ENCODE peak calls at places on chromosomes 6 and 20, in six cellular contexts. N is stomach, B is thoracic aorta, L is body of pancreas, U is fibroblast of lung, R is hepatocyte. T is an unnamed sample. For H3K4me1, the result is how much of the 10 kb centered on the place peaks cover.

GRCh38 chr6:89834884-89835792 is 5.5 kb downstream of the CASP8AP2 start:
- DNase-seq in N (no peak), B (no peak), L (no peak), U (no peak), R (no peak), T (no peak)

GRCh38 chr6:120405947-120406346 is 928.3 kb downstream of the TBC1D32 start:
- DNase-seq in N (no peak), B (no peak), L (no peak), U (no peak), R (no peak), T (no peak)

GRCh38 chr20:37395411-37395800 is 49.5 kb downstream of the SRC start:
- DNase-seq in N (no peak), B (no peak), L (no peak), U (no peak), R (no peak), T (no peak)

GRCh38 chr20:47456952-47457724 is 44.5 kb upstream of the NCOA3 start:
- DNase-seq in N (no peak), B (no peak), L (no peak), U (peak), R (no peak), T (no peak)

GRCh38 chr6:88492824-88493223 is 326.7 kb upstream of the CNR1 start:
- DNase-seq in N (no peak), B (no peak), L (no peak), U (peak), R (peak), T (no peak)

GRCh38 chr6:13397359-13398080 is 69.2 kb upstream of the TBC1D7 start:
- DNase-seq in N (no peak), B (no peak), L (no peak), U (no peak), R (no peak), T (no peak)

GRCh38 chr6:98787401-98787800 is 47.0 kb upstream of the POU3F2 start:
- DNase-seq in N (no peak), B (no peak), L (no peak), U (no peak), R (no peak), T (no peak)

GRCh38 chr6:28225056-28225834 is at the start of gene ZSCAN9:
- DNase-seq in N (peak), B (peak), L (peak), U (peak), R (peak), T (peak)

GRCh38 chr20:33309631-33310030 is 26.6 kb downstream of the BPIFB1 start:
- DNase-seq in N (no peak), B (no peak), L (no peak), U (no peak), R (no peak), T (no peak)

GRCh38 chr20:11766961-11767360 is 150.7 kb upstream of the BTBD3 start:
- DNase-seq in N (no peak), B (no peak), L (no peak), U (no peak), R (no peak), T (no peak)

GRCh38 chr20:35541783-35542662 is at the start of gene ERGIC3:
- DNase-seq in N (peak), B (peak), L (peak), U (peak), R (peak), T (peak)

GRCh38 chr6:16731503-16732018 is 29.7 kb downstream of the ATXN1 start:
- DNase-seq in N (no peak), B (no peak), L (no peak), U (no peak), R (no peak), T (no peak)

GRCh38 chr6:54085526-54085925 is 25.7 kb upstream of the MLIP start:
- DNase-seq in N (no peak), B (no peak), L (no peak), U (peak), R (no peak), T (no peak)

GRCh38 chr6:35151472-35151871 is 10.3 kb upstream of the TCP11 start:
- DNase-seq in N (no peak), B (no peak), L (no peak), U (no peak), R (no peak), T (no peak)

GRCh38 chr6:106746660-106747059 is 117.3 kb downstream of the QRSL1 start:
- DNase-seq in N (no peak), B (no peak), L (no peak), U (peak), R (peak), T (no peak)

GRCh38 chr6:106747139-106747538 is 117.8 kb downstream of the QRSL1 start:
- DNase-seq in N (no peak), B (no peak), L (no peak), U (no peak), R (no peak), T (no peak)

GRCh38 chr6:106750146-106750900 is 120.9 kb downstream of the QRSL1 start:
- DNase-seq in N (no peak), B (no peak), L (no peak), U (no peak), R (no peak), T (no peak)

GRCh38 chr6:106749611-106750010 is 120.2 kb downstream of the QRSL1 start:
- DNase-seq in N (no peak), B (no peak), L (no peak), U (no peak), R (no peak), T (no peak)

GRCh38 chr6:106748547-106749207 is 119.3 kb downstream of the QRSL1 start:
- DNase-seq in N (no peak), B (no peak), L (no peak), U (no peak), R (no peak), T (no peak)
- TF ChIP-seq CTCF in N (no peak), B (no peak), L (no peak), U (no peak), R (peak), T (no peak)

GRCh38 chr6:41522780-41523548 is 23.2 kb upstream of the FOXP4 start:
- DNase-seq in N (no peak), B (no peak), L (no peak), U (no peak), R (no peak), T (no peak)
- H3K4me3 ChIP-seq in N (no peak), B (no peak), L (no peak), U (no peak), R (no peak), T (no peak)

GRCh38 chr20:2700913-2701620 is 8.5 kb downstream of the EBF4 start:
- DNase-seq in N (no peak), B (no peak), L (no peak), U (no peak), R (no peak), T (no peak)
- H3K4me1 ChIP-seq in N (under half), B (under half), L (under half), U (under half), R (under half), T (under half)

GRCh38 chr6:108838101-108838717 is 10.0 kb upstream of the ARMC2 start:
- DNase-seq in N (no peak), B (no peak), L (peak), U (peak), R (peak), T (no peak)
- TF ChIP-seq CTCF in N (no peak), B (no peak), L (no peak), U (peak), R (peak), T (no peak)

GRCh38 chr6:24270011-24270410 is 87.8 kb downstream of the DCDC2 start:
- DNase-seq in N (no peak), B (no peak), L (no peak), U (no peak), R (no peak), T (no peak)

GRCh38 chr6:24272148-24272547 is 85.7 kb downstream of the DCDC2 start:
- DNase-seq in N (no peak), B (no peak), L (no peak), U (no peak), R (no peak), T (no peak)

GRCh38 chr6:24273471-24273870 is 84.4 kb downstream of the DCDC2 start:
- DNase-seq in N (no peak), B (no peak), L (no peak), U (peak), R (no peak), T (no peak)

GRCh38 chr6:24274441-24275083 is 83.3 kb downstream of the DCDC2 start:
- DNase-seq in N (no peak), B (no peak), L (no peak), U (peak), R (peak), T (no peak)
- H3K4me3 ChIP-seq in N (no peak), B (no peak), L (no peak), U (no peak), R (no peak), T (no peak)

GRCh38 chr6:76165471-76166221 is 93.2 kb upstream of the IMPG1 start:
- DNase-seq in N (no peak), B (no peak), L (no peak), U (no peak), R (no peak), T (no peak)

GRCh38 chr6:76162811-76163210 is 90.3 kb upstream of the IMPG1 start:
- DNase-seq in N (no peak), B (no peak), L (no peak), U (no peak), R (no peak), T (no peak)

GRCh38 chr6:76166874-76167273 is 94.4 kb upstream of the IMPG1 start:
- DNase-seq in N (no peak), B (no peak), L (no peak), U (no peak), R (no peak), T (no peak)

DNA sequence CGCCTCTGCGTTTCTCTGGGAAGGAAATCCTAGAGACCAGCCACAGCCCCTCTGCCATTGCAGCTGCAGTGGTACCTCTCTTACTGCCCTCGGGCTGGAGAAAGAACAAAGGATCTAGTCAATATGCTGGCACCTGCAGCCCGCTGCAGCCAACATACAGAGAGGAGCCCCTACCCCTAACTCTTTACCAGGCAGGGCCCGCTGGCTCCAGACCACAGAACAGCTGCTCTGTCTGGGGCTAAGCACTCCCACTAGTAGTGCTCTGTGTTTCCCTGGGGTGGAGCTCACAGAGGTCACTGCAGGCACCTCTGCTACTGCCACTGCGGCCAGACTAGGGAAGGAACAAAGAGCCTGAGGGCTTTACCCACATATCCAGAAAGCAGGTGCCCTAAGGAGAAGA is 93.8 kb upstream of the IMPG1 start:
- DNase-seq in N (no peak), B (no peak), L (no peak), U (no peak), R (no peak), T (no peak)
- H3K4me1 ChIP-seq in N (under half), B (under half), L (under half), U (under half), R (under half), T (under half)

GRCh38 chr20:5119435-5120188 is at the start of gene PCNA:
- DNase-seq in N (peak), B (peak), L (peak), U (peak), R (peak), T (peak)
- TF ChIP-seq CTCF in N (no peak), B (no peak), L (no peak), U (no peak), R (no peak), T (no peak)

GRCh38 chr6:110731196-110731595 is 84.1 kb downstream of the CDK19 start:
- DNase-seq in N (no peak), B (no peak), L (no peak), U (no peak), R (no peak), T (no peak)

GRCh38 chr6:110728501-110728900 is 86.8 kb downstream of the CDK19 start:
- DNase-seq in N (no peak), B (no peak), L (no peak), U (no peak), R (no peak), T (no peak)

GRCh38 chr6:110731898-110732297 is 83.4 kb downstream of the CDK19 start:
- DNase-seq in N (no peak), B (no peak), L (no peak), U (no peak), R (no peak), T (no peak)
- H3K4me3 ChIP-seq in N (no peak), B (no peak), L (no peak), U (no peak), R (no peak), T (no peak)

DNA sequence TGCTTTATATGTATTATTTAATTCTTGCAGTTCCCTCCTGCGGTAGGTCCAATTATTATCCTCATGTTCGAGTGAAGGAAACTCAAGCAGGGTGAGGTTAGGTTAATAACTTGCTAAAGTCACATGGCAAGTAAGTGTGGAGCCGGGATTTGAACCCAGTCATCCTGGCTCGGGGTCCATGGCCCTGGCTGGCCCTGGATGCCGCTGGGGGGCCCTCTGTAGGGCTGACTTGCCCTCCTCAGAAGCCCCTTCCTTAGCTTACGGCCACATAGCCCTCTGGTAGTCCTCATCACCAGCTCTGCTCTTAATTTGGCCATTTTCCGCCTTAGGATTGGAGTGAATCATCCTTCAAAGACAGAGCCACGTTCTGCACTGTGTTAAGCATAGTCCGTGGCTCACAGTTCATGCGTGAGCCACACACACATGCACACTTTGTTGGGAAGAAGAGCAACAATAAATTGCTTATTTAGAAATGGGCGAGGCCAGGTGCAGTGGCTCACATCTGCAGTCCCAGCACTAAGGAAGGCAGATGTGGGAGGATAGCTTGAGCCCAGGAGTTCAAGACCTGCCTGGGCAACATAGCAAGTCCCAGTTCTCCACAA is 131.2 kb downstream of the ZDHHC14 start:
- DNase-seq in N (no peak), B (no peak), L (no peak), U (no peak), R (no peak), T (no peak)
- H3K4me1 ChIP-seq in N (under half), B (under half), L (under half), U (under half), R (under half), T (under half)

DNA sequence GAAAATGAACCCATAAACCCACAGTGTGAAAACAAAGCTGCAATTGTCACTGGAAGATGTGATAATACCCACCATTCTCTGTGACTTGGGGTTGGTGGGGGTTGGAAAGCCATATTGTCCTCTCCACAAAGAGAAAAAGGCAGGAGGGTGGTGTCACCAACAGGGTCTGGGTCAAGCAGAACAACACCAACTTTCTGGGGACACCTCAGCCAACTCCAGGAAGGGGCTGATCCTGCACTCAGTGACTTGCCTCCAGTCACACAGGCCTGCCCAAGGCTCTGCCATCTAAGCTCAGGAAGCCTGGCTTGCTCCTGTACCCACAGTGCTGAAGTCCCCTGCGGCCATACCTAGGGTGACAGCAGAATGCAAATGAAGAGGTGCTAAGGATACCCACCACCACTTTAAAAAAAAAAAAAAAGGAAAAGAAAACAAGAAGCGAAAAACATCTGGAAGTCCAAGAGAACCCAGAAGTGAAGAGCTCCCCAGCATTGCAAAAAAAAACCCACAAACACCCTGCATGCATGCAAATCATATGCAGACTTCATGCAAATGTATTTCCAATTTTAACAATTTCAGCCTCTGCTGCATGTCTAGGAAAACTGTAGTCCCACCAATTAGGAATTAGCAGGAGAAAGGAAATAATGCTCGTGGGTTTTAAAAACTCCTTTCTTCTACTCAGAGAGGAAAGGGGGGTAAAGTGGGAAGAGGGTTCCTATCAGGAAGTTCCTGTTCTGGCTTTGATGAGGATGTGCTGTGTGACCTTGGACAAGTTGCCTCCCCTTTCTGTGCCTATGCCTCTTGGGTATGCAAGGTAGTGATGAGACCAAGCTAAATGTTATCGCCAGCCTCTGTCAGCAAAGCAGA is 110.5 kb downstream of the PREX1 start:
- DNase-seq in N (no peak), B (no peak), L (no peak), U (no peak), R (no peak), T (no peak)
- TF ChIP-seq CTCF in N (no peak), B (no peak), L (no peak), U (no peak), R (no peak), T (no peak)

T was measured in ascending aorta.